ENCODE peak calls at places on chromosome 12, in eight cellular contexts. Y is H54, H is progenitor cell of endocrine pancreas, U is AG09319, W is iris pigment epithelial cell, G is NCI-H2107, X is memory B cell, P is NCI-H2081. O is an unnamed sample.

GRCh38 chr12:62789856-62790255 is 145.1 kb downstream of the PPM1H start:
- DNase-seq in Y (no peak), H (no peak), U (no peak), W (no peak), G (no peak), X (no peak), P (no peak), O (no peak)

GRCh38 chr12:85519163-85519562 is 239.1 kb downstream of the ALX1 start:
- DNase-seq in Y (no peak), H (no peak), U (no peak), W (no peak), G (no peak), X (no peak), P (no peak), O (no peak)

GRCh38 chr12:93813972-93814821 is 137.0 kb downstream of the CRADD start:
- DNase-seq in Y (no peak), H (no peak), U (peak; percentile 85), W (peak; percentile 96), G (no peak), X (no peak), P (no peak), O (no peak)

GRCh38 chr12:19764408-19764807 is 325.1 kb downstream of the AEBP2 start:
- DNase-seq in Y (no peak), H (no peak), U (no peak), W (peak; percentile 40), G (no peak), X (no peak), P (no peak), O (no peak)

GRCh38 chr12:81329088-81329487 is 251.2 kb downstream of the ACSS3 start:
- DNase-seq in Y (peak; percentile 11), H (no peak), U (no peak), W (peak; percentile 20), G (no peak), X (no peak), P (no peak), O (no peak)

GRCh38 chr12:102232446-102232845 is 34.8 kb upstream of the PMCH start:
- DNase-seq in Y (no peak), H (no peak), U (peak; percentile 38), W (no peak), G (no peak), X (no peak), P (no peak), O (no peak)

GRCh38 chr12:42426733-42427132 is 100.8 kb downstream of the PPHLN1 start:
- DNase-seq in Y (peak; percentile 30), H (no peak), U (no peak), W (peak; percentile 93), G (no peak), X (no peak), P (no peak), O (no peak)

GRCh38 chr12:130526813-130527212 is 189.1 kb downstream of the PIWIL1 start:
- DNase-seq in Y (peak; percentile 28), H (peak; percentile 68), U (no peak), W (no peak), G (no peak), X (no peak), P (no peak), O (no peak)

GRCh38 chr12:100795193-100796179 is 910 bp downstream of the ANO4 start:
- DNase-seq in Y (no peak), H (no peak), U (no peak), W (no peak), G (no peak), X (no peak), P (no peak), O (no peak)

GRCh38 chr12:57300961-57301584 is 50.1 kb upstream of the STAC3 start:
- DNase-seq in Y (no peak), H (no peak), U (no peak), W (no peak), G (no peak), X (no peak), P (no peak), O (no peak)

GRCh38 chr12:25295361-25295760 is 44.6 kb upstream of the KRAS start:
- DNase-seq in Y (no peak), H (no peak), U (peak; percentile 3), W (peak; percentile 13), G (no peak), X (no peak), P (no peak), O (no peak)

GRCh38 chr12:99444859-99445316 is 202.7 kb upstream of the GARIN6 start:
- DNase-seq in Y (no peak), H (no peak), U (no peak), W (no peak), G (no peak), X (no peak), P (no peak), O (no peak)

GRCh38 chr12:78194448-78194847 is 363.8 kb downstream of the NAV3 start:
- DNase-seq in Y (no peak), H (no peak), U (peak; percentile 80), W (peak; percentile 96), G (no peak), X (no peak), P (no peak), O (no peak)

GRCh38 chr12:58916891-58917570 is 3.3 kb downstream of the LRIG3 start:
- DNase-seq in Y (no peak), H (no peak), U (no peak), W (peak; percentile 81), G (no peak), X (no peak), P (no peak), O (no peak)

GRCh38 chr12:72570601-72571000 is 298.4 kb downstream of the TRHDE start:
- DNase-seq in Y (no peak), H (no peak), U (no peak), W (no peak), G (no peak), X (no peak), P (peak; percentile 13), O (no peak)

GRCh38 chr12:81128930-81129554 is 51.2 kb downstream of the ACSS3 start:
- DNase-seq in Y (peak; percentile 7), H (no peak), U (peak; percentile 11), W (peak; percentile 54), G (peak; percentile 53), X (no peak), P (peak; percentile 78), O (peak; percentile 30)

GRCh38 chr12:9951026-9951652 is 19.0 kb upstream of the CLEC2A start:
- DNase-seq in Y (no peak), H (no peak), U (no peak), W (no peak), G (no peak), X (no peak), P (no peak), O (no peak)

GRCh38 chr12:132438139-132438700 is 51.7 kb upstream of the FBRSL1 start:
- DNase-seq in Y (no peak), H (no peak), U (no peak), W (no peak), G (no peak), X (no peak), P (no peak), O (no peak)

GRCh38 chr12:76020281-76020680 is 11.3 kb downstream of the PHLDA1 start:
- DNase-seq in Y (no peak), H (no peak), U (no peak), W (peak; percentile 70), G (no peak), X (no peak), P (no peak), O (no peak)

GRCh38 chr12:10354502-10354901 is 35.3 kb downstream of the KLRK1 start:
- DNase-seq in Y (no peak), H (no peak), U (no peak), W (peak; percentile 40), G (no peak), X (no peak), P (no peak), O (no peak)

GRCh38 chr12:57754411-57755193 is at the start of gene MARCHF9:
- DNase-seq in Y (peak; percentile 83), H (no peak), U (no peak), W (no peak), G (peak; percentile 57), X (peak; percentile 56), P (peak; percentile 88), O (peak; percentile 39)

O was measured in NCI-H1436 treated with DMSO at 0.1 percent for 48 hours.